ENCODE peak calls at places on chromosome 13, in ten cellular contexts. E, W, G, N, P, T, V, I, H and X are unnamed samples.
A peak's percentile ranks its signal among the peaks of the same experiment; 100 is the strongest.

GRCh38 chr13:106619688-106620555 is 52.0 kb upstream of the ARGLU1 start:
- DNase-seq in G (peak; percentile 60), E (no peak), N (peak; percentile 8), P (no peak), I (peak; percentile 72), W (peak; percentile 26), V (peak; percentile 32), T (peak; percentile 35), H (peak; percentile 73), X (peak; percentile 70)

GRCh38 chr13:97223711-97224461 is 1.8 kb downstream of the MBNL2 start:
- DNase-seq in H (peak; percentile 96), P (peak; percentile 56), N (no peak), W (no peak), I (peak; percentile 97), E (no peak), G (peak; percentile 86), V (peak; percentile 83), T (peak; percentile 35), X (peak; percentile 96)

GRCh38 chr13:51045450-51045849 is 65.6 kb downstream of the C13orf42 start:
- DNase-seq in P (no peak), I (no peak), E (no peak), N (no peak), G (no peak), H (no peak), V (no peak), W (no peak), T (no peak), X (no peak)

GRCh38 chr13:92590503-92590908 is 636.1 kb upstream of the GPC6 start:
- DNase-seq in N (no peak), E (no peak), T (no peak), I (peak; percentile 4), V (no peak), H (no peak), W (no peak), P (no peak), G (no peak), X (peak; percentile 42)

GRCh38 chr13:49302817-49303216 is 55.1 kb downstream of the CDADC1 start:
- DNase-seq in T (no peak), G (no peak), H (no peak), I (no peak), V (no peak), E (no peak), P (no peak), N (no peak), W (no peak), X (no peak)

GRCh38 chr13:60482012-60482411 is 85.0 kb downstream of the TDRD3 start:
- DNase-seq in H (peak; percentile 38), W (no peak), N (no peak), V (no peak), G (no peak), T (peak; percentile 7), I (peak; percentile 54), P (no peak), E (no peak), X (peak; percentile 9)

GRCh38 chr13:97174638-97175037 is 47.5 kb upstream of the MBNL2 start:
- DNase-seq in T (no peak), P (no peak), H (no peak), N (no peak), I (no peak), W (no peak), G (no peak), V (no peak), E (no peak), X (no peak)

GRCh38 chr13:109297628-109298027 is 488.8 kb downstream of the IRS2 start:
- DNase-seq in N (no peak), E (no peak), V (peak; percentile 46), P (no peak), I (peak; percentile 34), G (no peak), W (no peak), H (peak; percentile 96), T (no peak), X (peak; percentile 86)

GRCh38 chr13:24038405-24038804 is 122.1 kb upstream of the SPATA13 start:
- DNase-seq in I (no peak), T (peak; percentile 57), P (no peak), W (no peak), E (no peak), N (no peak), V (no peak), H (peak; percentile 77), G (peak; percentile 62), X (peak; percentile 68)